ENCODE peak calls at places on chromosome 12, in seven cellular contexts. S is adrenal gland; J is PC-3; W is effector memory CD4-positive, alpha-beta T cell; L is brain microvascular endothelial cell; E is heart right ventricle; C is SJSA1. M is an unnamed sample.

GRCh38 chr12:52582971-52583456 is 9.4 kb upstream of the KRT74 start:
- DNase-seq in S (peak), J (peak), W (peak), L (peak), E (peak), C (no peak), M (peak)

GRCh38 chr12:45536254-45536653 is 193.3 kb upstream of the ARID2 start:
- DNase-seq in S (no peak), J (no peak), W (no peak), L (no peak), E (no peak), C (no peak), M (no peak)

GRCh38 chr12:105493091-105493615 is 162.7 kb downstream of the C12orf75 start:
- DNase-seq in S (no peak), J (no peak), W (no peak), L (no peak), E (no peak), C (no peak), M (peak)

GRCh38 chr12:71469235-71469873 is 29.8 kb downstream of the LGR5 start:
- DNase-seq in S (peak), J (peak), W (no peak), L (peak), E (no peak), C (peak), M (peak)

GRCh38 chr12:113448874-113449273 is 22.8 kb downstream of the LHX5 start:
- DNase-seq in S (no peak), J (no peak), W (no peak), L (no peak), E (no peak), C (no peak), M (no peak)

GRCh38 chr12:117456076-117456475 is 94.7 kb upstream of the NOS1 start:
- DNase-seq in S (no peak), J (no peak), W (no peak), L (no peak), E (no peak), C (no peak), M (no peak)

GRCh38 chr12:4432878-4433820 is 12.5 kb downstream of the FGF6 start:
- DNase-seq in S (no peak), J (no peak), W (no peak), L (no peak), E (no peak), C (peak), M (no peak)

GRCh38 chr12:115468087-115468510 is 784.1 kb upstream of the TBX3 start:
- DNase-seq in S (peak), J (peak), W (no peak), L (peak), E (no peak), C (no peak), M (peak)

GRCh38 chr12:121238604-121239334 is 28.8 kb downstream of the P2RX4 start:
- DNase-seq in S (no peak), J (no peak), W (no peak), L (no peak), E (no peak), C (no peak), M (no peak)

GRCh38 chr12:107649615-107650014 is 36.0 kb upstream of the PWP1 start:
- DNase-seq in S (no peak), J (no peak), W (no peak), L (no peak), E (no peak), C (no peak), M (no peak)

GRCh38 chr12:105706321-105706972 is 376.0 kb downstream of the C12orf75 start:
- DNase-seq in S (peak), J (peak), W (no peak), L (peak), E (no peak), C (no peak), M (peak)

GRCh38 chr12:53604581-53604980 is 21.6 kb downstream of the ATF7 start:
- DNase-seq in S (no peak), J (no peak), W (no peak), L (no peak), E (no peak), C (no peak), M (no peak)

GRCh38 chr12:124386661-124387509 is 92.0 kb downstream of the RFLNA start:
- DNase-seq in S (peak), J (peak), W (no peak), L (peak), E (no peak), C (no peak), M (no peak)

GRCh38 chr12:3309805-3310204 is 181.2 kb upstream of the PRMT8 start:
- DNase-seq in S (no peak), J (no peak), W (no peak), L (no peak), E (no peak), C (no peak), M (no peak)

GRCh38 chr12:12508612-12509011 is 54.1 kb downstream of the DUSP16 start:
- DNase-seq in S (no peak), J (no peak), W (no peak), L (no peak), E (no peak), C (no peak), M (no peak)

GRCh38 chr12:121400332-121401139 is 618 bp downstream of the RNF34 start:
- DNase-seq in S (peak), J (peak), W (peak), L (peak), E (peak), C (peak), M (peak)

GRCh38 chr12:3152013-3152412 is 74.8 kb downstream of the TSPAN9 start:
- DNase-seq in S (no peak), J (no peak), W (no peak), L (peak), E (no peak), C (peak), M (peak)

GRCh38 chr12:113582521-113583218 is 111.0 kb upstream of the LHX5 start:
- DNase-seq in S (peak), J (peak), W (no peak), L (no peak), E (no peak), C (no peak), M (no peak)

GRCh38 chr12:109923038-109923437 is 23.0 kb downstream of the TCHP start:
- DNase-seq in S (no peak), J (no peak), W (no peak), L (no peak), E (no peak), C (no peak), M (no peak)

GRCh38 chr12:11067514-11067913 is 5.4 kb upstream of the TAS2R46 start:
- DNase-seq in S (peak), J (no peak), W (no peak), L (no peak), E (peak), C (no peak), M (peak)

GRCh38 chr12:56720696-56721615 is 4.1 kb downstream of the NACA start:
- DNase-seq in S (no peak), J (no peak), W (no peak), L (no peak), E (no peak), C (no peak), M (no peak)

GRCh38 chr12:9925746-9926393 is 6.3 kb downstream of the CLEC2A start:
- DNase-seq in S (peak), J (peak), W (no peak), L (peak), E (peak), C (no peak), M (peak)

GRCh38 chr12:67630373-67631088 is 18.0 kb upstream of the DYRK2 start:
- DNase-seq in S (peak), J (peak), W (peak), L (no peak), E (no peak), C (peak), M (no peak)

GRCh38 chr12:2429032-2429431 is 365.7 kb upstream of the FKBP4 start:
- DNase-seq in S (peak), J (no peak), W (no peak), L (no peak), E (no peak), C (no peak), M (peak)

GRCh38 chr12:105820407-105821140 is 318.2 kb downstream of the NUAK1 start:
- DNase-seq in S (peak), J (no peak), W (no peak), L (peak), E (no peak), C (no peak), M (peak)

GRCh38 chr12:1660304-1661187 is 30.3 kb upstream of the ADIPOR2 start:
- DNase-seq in S (peak), J (no peak), W (peak), L (no peak), E (peak), C (no peak), M (no peak)

GRCh38 chr12:131907379-131908081 is 13.1 kb downstream of the ULK1 start:
- DNase-seq in S (no peak), J (no peak), W (no peak), L (no peak), E (no peak), C (peak), M (no peak)

GRCh38 chr12:130162267-130162666 is at the start of gene FZD10:
- DNase-seq in S (peak), J (no peak), W (no peak), L (no peak), E (peak), C (no peak), M (no peak)

GRCh38 chr12:28787151-28787550 is 361.9 kb upstream of the FAR2 start:
- DNase-seq in S (no peak), J (peak), W (no peak), L (peak), E (no peak), C (no peak), M (peak)
- H3K27ac ChIP-seq in S (no peak), J (no peak), W (no peak), L (no peak), E (no peak), C (no peak), M (no peak)

DNA sequence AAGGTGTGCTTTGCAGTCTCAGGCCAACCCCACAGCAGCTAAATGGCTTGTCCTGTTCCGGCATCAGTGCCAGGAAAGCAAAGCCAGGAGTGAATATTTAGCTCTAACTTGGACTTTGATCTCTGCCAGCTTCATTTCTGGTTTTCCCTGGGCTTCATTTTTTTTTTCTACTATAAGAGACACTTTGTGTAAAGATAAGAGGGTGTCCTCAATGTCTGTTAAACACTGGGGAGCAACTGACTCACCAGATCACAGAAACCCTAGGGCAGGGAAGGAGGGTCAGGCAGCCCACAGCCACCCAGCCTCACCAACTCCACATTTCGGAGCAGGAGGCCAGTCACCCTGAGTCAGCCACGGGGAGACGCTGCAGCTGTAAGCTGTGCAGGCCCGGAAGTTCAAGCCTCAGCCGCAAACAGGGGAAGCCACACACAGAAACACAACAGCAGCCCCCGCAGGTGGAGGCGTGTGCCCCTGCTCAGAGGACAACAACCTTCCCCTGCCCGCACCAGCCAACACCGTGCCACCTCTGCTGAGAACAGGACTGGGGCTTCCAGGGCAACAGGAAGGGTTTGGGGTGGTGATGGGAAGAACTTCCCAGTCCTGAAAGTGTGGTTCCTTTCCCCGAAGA is 6.3 kb downstream of the TNFRSF1A start:
- DNase-seq in S (peak), J (peak), W (peak), L (peak), E (peak), C (peak), M (peak)
- H3K27ac ChIP-seq in S (peak), J (peak), W (peak), L (peak), E (peak), C (peak), M (peak)

GRCh38 chr12:15662303-15662980 is 126.7 kb downstream of the EPS8 start:
- DNase-seq in S (no peak), J (peak), W (no peak), L (peak), E (no peak), C (no peak), M (peak)
- H3K27ac ChIP-seq in S (no peak), J (peak), W (no peak), L (peak), E (no peak), C (peak), M (peak)

GRCh38 chr12:95956557-95957145 is 13.5 kb downstream of the AMDHD1 start:
- DNase-seq in S (no peak), J (no peak), W (no peak), L (no peak), E (no peak), C (no peak), M (no peak)

GRCh38 chr12:95963104-95963503 is 20.0 kb downstream of the AMDHD1 start:
- DNase-seq in S (no peak), J (peak), W (no peak), L (no peak), E (no peak), C (no peak), M (no peak)

GRCh38 chr12:95955549-95956159 is 12.5 kb downstream of the AMDHD1 start:
- DNase-seq in S (no peak), J (no peak), W (no peak), L (no peak), E (no peak), C (no peak), M (no peak)

GRCh38 chr12:95959107-95959506 is 16.0 kb downstream of the AMDHD1 start:
- DNase-seq in S (no peak), J (peak), W (no peak), L (no peak), E (no peak), C (no peak), M (no peak)

GRCh38 chr12:95960241-95960640 is 17.1 kb downstream of the AMDHD1 start:
- DNase-seq in S (no peak), J (no peak), W (no peak), L (no peak), E (no peak), C (no peak), M (no peak)
- H3K27ac ChIP-seq in S (no peak), J (no peak), W (no peak), L (no peak), E (no peak), C (no peak), M (no peak)